ENCODE peak calls at places on chromosome 3, in four cellular contexts. F, U, G and T are unnamed samples. For H3K4me1, the result is how much of the 10 kb centered on the place peaks cover.

GRCh38 chr3:21551019-21551418 is 200.0 kb downstream of the ZNF385D start:
- DNase-seq in G (no peak), U (peak), F (peak), T (no peak)

GRCh38 chr3:194112120-194113106 is 23.5 kb upstream of the HES1 start:
- DNase-seq in U (no peak), F (no peak), G (no peak), T (no peak)

GRCh38 chr3:190533511-190534282 is 19.8 kb downstream of the IL1RAP start:
- DNase-seq in F (peak), G (peak), U (peak), T (peak)

GRCh38 chr3:114939920-114940319 is 207.2 kb downstream of the ZBTB20 start:
- DNase-seq in G (no peak), F (no peak), U (no peak), T (no peak)

GRCh38 chr3:126287536-126288181 is 69.5 kb downstream of the KLF15 start:
- DNase-seq in G (peak), F (peak), U (peak), T (peak)

GRCh38 chr3:125032683-125033082 is 23.1 kb downstream of the HEG1 start:
- DNase-seq in U (no peak), F (no peak), G (no peak), T (no peak)

GRCh38 chr3:179149239-179149887 is 1.2 kb downstream of the PIK3CA start:
- DNase-seq in U (peak), F (peak), G (peak), T (peak)

GRCh38 chr3:136751259-136752045 is 726 bp downstream of the STAG1 start:
- DNase-seq in F (peak), U (peak), G (peak), T (peak)

GRCh38 chr3:133466531-133467386 is 66.9 kb downstream of the BFSP2 start:
- DNase-seq in G (no peak), F (no peak), U (no peak), T (no peak)

GRCh38 chr3:31634485-31634884 is 101.8 kb downstream of the STT3B start:
- DNase-seq in F (no peak), U (peak), G (no peak), T (peak)

GRCh38 chr3:36648241-36649034 is 115.9 kb downstream of the DCLK3 start:
- DNase-seq in F (peak), U (peak), G (peak), T (peak)

GRCh38 chr3:113018461-113019181 is 27.8 kb downstream of the GTPBP8 start:
- DNase-seq in U (peak), F (peak), G (peak), T (no peak)

GRCh38 chr3:15044311-15044710 is 20.8 kb downstream of the MRPS25 start:
- DNase-seq in G (no peak), F (no peak), U (no peak), T (no peak)

GRCh38 chr3:112089956-112090898 is 4.0 kb downstream of the C3orf52 start:
- DNase-seq in G (no peak), F (no peak), U (no peak), T (peak)

DNA sequence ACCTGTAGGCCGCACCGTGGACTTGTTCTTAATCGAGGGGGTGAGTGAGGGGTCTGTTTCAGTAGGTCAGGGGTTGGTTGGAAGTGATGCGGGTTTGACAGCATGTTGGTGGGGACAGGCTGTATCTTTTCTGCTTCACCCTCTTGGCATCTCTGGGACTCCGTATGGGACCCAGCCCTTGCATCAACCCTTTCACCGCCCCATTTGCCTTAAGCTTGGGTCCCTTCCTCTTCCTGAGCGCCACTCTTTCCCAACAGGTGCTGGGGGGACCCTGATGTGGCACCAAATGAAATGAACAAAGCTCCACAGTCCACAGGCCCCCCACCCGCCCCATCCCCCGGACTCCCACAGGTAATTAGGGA is 1.1 kb downstream of the EIF4G1 start:
- DNase-seq in G (no peak), F (peak), U (peak), T (peak)
- H3K4me1 ChIP-seq in G (under half), F (under half), U (under half), T (under half)

GRCh38 chr3:102002056-102002455 is 152.7 kb downstream of the NFKBIZ start:
- DNase-seq in F (no peak), U (no peak), G (no peak), T (no peak)

GRCh38 chr3:102005551-102005950 is 156.2 kb downstream of the NFKBIZ start:
- DNase-seq in F (no peak), U (no peak), G (no peak), T (no peak)

GRCh38 chr3:102004561-102004960 is 155.2 kb downstream of the NFKBIZ start:
- DNase-seq in U (no peak), F (no peak), G (no peak), T (no peak)

GRCh38 chr3:102006812-102007485 is 157.6 kb downstream of the NFKBIZ start:
- DNase-seq in G (peak), F (peak), U (peak), T (peak)
- H3K4me2 ChIP-seq in G (no peak), F (no peak), U (peak), T (peak)

GRCh38 chr3:72452745-72453144 is 395.5 kb downstream of the SHQ1 start:
- DNase-seq in F (no peak), G (no peak), U (no peak), T (no peak)
- H3K4me1 ChIP-seq in F (under half), G (under half), U (under half), T (under half)

DNA sequence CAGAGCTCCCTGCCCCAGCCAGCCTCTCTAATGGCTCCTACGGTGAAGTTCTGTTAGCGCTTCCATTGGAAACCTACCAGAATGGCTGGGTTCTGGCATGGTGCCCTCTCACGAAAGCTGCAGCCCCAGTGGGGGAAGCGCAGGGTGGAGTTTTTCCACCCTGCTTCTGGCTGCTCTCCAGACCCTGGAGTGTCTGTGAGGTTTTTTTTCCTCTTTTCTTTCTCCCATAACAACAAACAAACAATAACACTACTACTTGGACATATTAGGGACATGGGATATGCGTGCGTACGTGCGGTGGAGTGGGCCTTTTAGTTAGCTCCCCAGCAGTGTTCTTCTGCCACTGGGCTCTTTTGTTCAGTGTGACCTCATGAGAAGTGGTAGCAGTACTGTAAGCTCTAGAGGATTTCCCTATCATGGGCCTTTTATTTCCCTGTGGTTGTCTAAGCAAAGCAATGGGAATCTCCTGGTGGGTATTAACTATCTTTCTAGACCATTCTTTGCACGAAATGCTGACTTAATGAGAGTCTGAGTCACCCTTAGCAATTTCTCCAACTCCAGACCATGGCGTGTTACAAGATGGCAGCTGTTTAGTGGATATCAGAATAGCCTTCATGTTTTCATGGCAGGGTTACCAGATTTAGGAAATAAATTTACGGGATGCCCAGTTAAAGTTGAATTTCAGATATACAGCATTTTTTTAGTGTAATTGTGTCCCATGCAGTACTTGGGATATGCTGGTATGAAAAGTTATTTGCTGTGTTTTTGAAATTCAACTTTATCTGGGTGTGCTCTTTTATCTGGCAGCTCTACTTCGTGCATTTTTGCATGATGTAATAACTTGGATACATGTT is 162.0 kb downstream of the FNDC3B start:
- DNase-seq in G (peak), U (peak), F (peak), T (peak)
- H3K4me2 ChIP-seq in G (no peak), U (peak), F (peak), T (peak)

GRCh38 chr3:160381470-160381869 is 17.6 kb downstream of the IFT80 start:
- DNase-seq in G (peak), U (peak), F (no peak), T (peak)
- H3K4me1 ChIP-seq in G (under half), U (under half), F (under half), T (under half)